ENCODE peak calls at places on chromosomes 2 and 18, in six cellular contexts. U is activated naive CD4-positive, alpha-beta T cell; G is skeletal muscle cell; P is lung microvascular endothelial cell; E is left colon; A is SHP77. Y is an unnamed sample.

GRCh38 chr2:168456526-168457176 is 579 bp downstream of the CERS6 start:
- DNase-seq in U (no peak), G (no peak), P (peak), E (peak), A (no peak), Y (peak)

GRCh38 chr2:38483773-38484501 is 106.9 kb upstream of the ATL2 start:
- DNase-seq in U (no peak), G (no peak), P (no peak), E (no peak), A (no peak), Y (no peak)

GRCh38 chr2:210288376-210288775 is 26.6 kb downstream of the MYL1 start:
- DNase-seq in U (no peak), G (peak), P (no peak), E (no peak), A (peak), Y (no peak)

GRCh38 chr2:177242136-177242987 is 22.2 kb downstream of the NFE2L2 start:
- DNase-seq in U (no peak), G (peak), P (peak), E (no peak), A (no peak), Y (no peak)

GRCh38 chr2:175003875-175004729 is 1.1 kb downstream of the CHN1 start:
- DNase-seq in U (no peak), G (no peak), P (peak), E (no peak), A (no peak), Y (no peak)

GRCh38 chr2:62143696-62144095 is 52.2 kb upstream of the B3GNT2 start:
- DNase-seq in U (no peak), G (no peak), P (no peak), E (no peak), A (no peak), Y (no peak)

GRCh38 chr2:10400568-10400977 is 47.6 kb downstream of the ODC1 start:
- DNase-seq in U (no peak), G (no peak), P (peak), E (no peak), A (no peak), Y (peak)

GRCh38 chr2:144325086-144325485 is 194.8 kb downstream of the ZEB2 start:
- DNase-seq in U (no peak), G (no peak), P (no peak), E (no peak), A (no peak), Y (no peak)

GRCh38 chr2:24072259-24072658 is 3.9 kb downstream of the SF3B6 start:
- DNase-seq in U (no peak), G (no peak), P (no peak), E (no peak), A (no peak), Y (no peak)

GRCh38 chr2:86050301-86050700 is 55.4 kb downstream of the POLR1A start:
- DNase-seq in U (no peak), G (no peak), P (no peak), E (peak), A (no peak), Y (no peak)

GRCh38 chr2:36878429-36878828 is 87.9 kb downstream of the STRN start:
- DNase-seq in U (no peak), G (no peak), P (no peak), E (no peak), A (no peak), Y (peak)

GRCh38 chr2:165794520-165794882 is 454 bp upstream of the GALNT3 start:
- DNase-seq in U (peak), G (no peak), P (no peak), E (peak), A (no peak), Y (peak)

GRCh38 chr2:38315707-38316333 is 61.3 kb downstream of the ATL2 start:
- DNase-seq in U (no peak), G (no peak), P (peak), E (no peak), A (peak), Y (peak)

GRCh38 chr2:209368924-209369323 is 54.9 kb upstream of the MAP2 start:
- DNase-seq in U (no peak), G (peak), P (peak), E (peak), A (peak), Y (peak)

GRCh38 chr2:47274054-47274779 is 119.1 kb upstream of the STPG4 start:
- DNase-seq in U (no peak), G (peak), P (no peak), E (no peak), A (peak), Y (no peak)

GRCh38 chr2:127293386-127293757 is 572 bp downstream of the ERCC3 start:
- DNase-seq in U (no peak), G (no peak), P (peak), E (no peak), A (no peak), Y (no peak)

GRCh38 chr2:85705680-85706039 is 11.5 kb downstream of the GNLY start:
- DNase-seq in U (no peak), G (peak), P (peak), E (peak), A (no peak), Y (no peak)

GRCh38 chr18:61703508-61703907 is 189.3 kb downstream of the RNF152 start:
- DNase-seq in U (no peak), G (peak), P (no peak), E (no peak), A (no peak), Y (no peak)

GRCh38 chr18:10689231-10689953 is 163.6 kb downstream of the NAPG start:
- DNase-seq in U (no peak), G (peak), P (no peak), E (no peak), A (no peak), Y (no peak)

GRCh38 chr2:80058562-80058961 is 246.0 kb downstream of the LRRTM1 start:
- DNase-seq in U (no peak), G (no peak), P (no peak), E (no peak), A (no peak), Y (no peak)

GRCh38 chr2:157830696-157831570 is 45.2 kb downstream of the ACVR1 start:
- DNase-seq in U (no peak), G (peak), P (peak), E (no peak), A (no peak), Y (no peak)

GRCh38 chr18:62683935-62684334 is 31.4 kb upstream of the PHLPP1 start:
- DNase-seq in U (no peak), G (no peak), P (no peak), E (no peak), A (no peak), Y (no peak)